ENCODE peak calls at places on chromosomes 11 and 22, in seven cellular contexts. One of them, this sample, is unnamed.

GRCh38 chr11:68550485-68550817 is 89.9 kb downstream of the PPP6R3 start:
- DNase-seq in AG04450: no peak
- DNase-seq in astrocyte of the spinal cord: no peak
- DNase-seq in WERI-Rb-1: no peak
- DNase-seq in progenitor cell of endocrine pancreas: no peak
- DNase-seq in BE2C: no peak
- DNase-seq in neural crest cell: no peak
- DNase-seq in this sample: no peak

GRCh38 chr11:1345752-1346513 is 36.5 kb upstream of the TOLLIP start:
- DNase-seq in AG04450: no peak
- DNase-seq in astrocyte of the spinal cord: no peak
- DNase-seq in WERI-Rb-1: no peak
- DNase-seq in progenitor cell of endocrine pancreas: no peak
- DNase-seq in BE2C: no peak
- DNase-seq in neural crest cell: no peak
- DNase-seq in this sample: no peak

GRCh38 chr22:40176921-40177737 is 596 bp upstream of the TNRC6B start:
- DNase-seq in AG04450: no peak
- DNase-seq in astrocyte of the spinal cord: peak; percentile 69
- DNase-seq in WERI-Rb-1: peak; percentile 65
- DNase-seq in progenitor cell of endocrine pancreas: no peak
- DNase-seq in BE2C: peak; percentile 60
- DNase-seq in neural crest cell: peak; percentile 10
- DNase-seq in this sample: no peak

GRCh38 chr11:70506658-70506970 is 108.3 kb downstream of the CTTN start:
- DNase-seq in AG04450: no peak
- DNase-seq in astrocyte of the spinal cord: no peak
- DNase-seq in WERI-Rb-1: no peak
- DNase-seq in progenitor cell of endocrine pancreas: no peak
- DNase-seq in BE2C: no peak
- DNase-seq in neural crest cell: no peak
- DNase-seq in this sample: no peak

GRCh38 chr22:35685731-35686130 is 31.9 kb upstream of the APOL5 start:
- DNase-seq in AG04450: no peak
- DNase-seq in astrocyte of the spinal cord: no peak
- DNase-seq in WERI-Rb-1: no peak
- DNase-seq in progenitor cell of endocrine pancreas: no peak
- DNase-seq in BE2C: no peak
- DNase-seq in neural crest cell: no peak
- DNase-seq in this sample: no peak

GRCh38 chr22:36585841-36586240 is 56.9 kb upstream of the EIF3D start:
- DNase-seq in AG04450: no peak
- DNase-seq in astrocyte of the spinal cord: no peak
- DNase-seq in WERI-Rb-1: no peak
- DNase-seq in progenitor cell of endocrine pancreas: no peak
- DNase-seq in BE2C: peak; percentile 72
- DNase-seq in neural crest cell: no peak
- DNase-seq in this sample: no peak

GRCh38 chr11:34274712-34275398 is 83.0 kb downstream of the ABTB2 start:
- DNase-seq in AG04450: peak; percentile 89
- DNase-seq in astrocyte of the spinal cord: peak; percentile 94
- DNase-seq in WERI-Rb-1: no peak
- DNase-seq in progenitor cell of endocrine pancreas: no peak
- DNase-seq in BE2C: peak; percentile 60
- DNase-seq in neural crest cell: no peak
- DNase-seq in this sample: no peak

GRCh38 chr11:19116315-19116970 is 525 bp upstream of the ZDHHC13 start:
- DNase-seq in AG04450: no peak
- DNase-seq in astrocyte of the spinal cord: no peak
- DNase-seq in WERI-Rb-1: no peak
- DNase-seq in progenitor cell of endocrine pancreas: no peak
- DNase-seq in BE2C: no peak
- DNase-seq in neural crest cell: no peak
- DNase-seq in this sample: no peak

GRCh38 chr11:48019230-48019584 is 38.8 kb downstream of the PTPRJ start:
- DNase-seq in AG04450: no peak
- DNase-seq in astrocyte of the spinal cord: no peak
- DNase-seq in WERI-Rb-1: peak; percentile 47
- DNase-seq in progenitor cell of endocrine pancreas: no peak
- DNase-seq in BE2C: no peak
- DNase-seq in neural crest cell: no peak
- DNase-seq in this sample: no peak

GRCh38 chr11:17580271-17580670 is 33.2 kb downstream of the OTOG start:
- DNase-seq in AG04450: no peak
- DNase-seq in astrocyte of the spinal cord: no peak
- DNase-seq in WERI-Rb-1: no peak
- DNase-seq in progenitor cell of endocrine pancreas: no peak
- DNase-seq in BE2C: no peak
- DNase-seq in neural crest cell: no peak
- DNase-seq in this sample: no peak

GRCh38 chr11:3220521-3221407 is 2.2 kb upstream of the MRGPRG start:
- DNase-seq in AG04450: no peak
- DNase-seq in astrocyte of the spinal cord: no peak
- DNase-seq in WERI-Rb-1: no peak
- DNase-seq in progenitor cell of endocrine pancreas: no peak
- DNase-seq in BE2C: no peak
- DNase-seq in neural crest cell: no peak
- DNase-seq in this sample: no peak

GRCh38 chr11:103673773-103674172 is 362.7 kb upstream of the DDI1 start:
- DNase-seq in AG04450: no peak
- DNase-seq in astrocyte of the spinal cord: peak; percentile 34
- DNase-seq in WERI-Rb-1: no peak
- DNase-seq in progenitor cell of endocrine pancreas: no peak
- DNase-seq in BE2C: no peak
- DNase-seq in neural crest cell: no peak
- DNase-seq in this sample: no peak

GRCh38 chr22:33539902-33540751 is 380.1 kb downstream of the LARGE1 start:
- DNase-seq in AG04450: no peak
- DNase-seq in astrocyte of the spinal cord: no peak
- DNase-seq in WERI-Rb-1: no peak
- DNase-seq in progenitor cell of endocrine pancreas: peak; percentile 22
- DNase-seq in BE2C: no peak
- DNase-seq in neural crest cell: no peak
- DNase-seq in this sample: no peak

GRCh38 chr22:27252282-27253049 is 549.1 kb downstream of the MN1 start:
- DNase-seq in AG04450: peak; percentile 23
- DNase-seq in astrocyte of the spinal cord: peak; percentile 88
- DNase-seq in WERI-Rb-1: no peak
- DNase-seq in progenitor cell of endocrine pancreas: no peak
- DNase-seq in BE2C: peak; percentile 32
- DNase-seq in neural crest cell: no peak
- DNase-seq in this sample: no peak

GRCh38 chr11:35247428-35247827 is 108.5 kb downstream of the CD44 start:
- DNase-seq in AG04450: no peak
- DNase-seq in astrocyte of the spinal cord: no peak
- DNase-seq in WERI-Rb-1: no peak
- DNase-seq in progenitor cell of endocrine pancreas: no peak
- DNase-seq in BE2C: no peak
- DNase-seq in neural crest cell: no peak
- DNase-seq in this sample: no peak

GRCh38 chr22:29353860-29354259 is 34.5 kb downstream of the AP1B1 start:
- DNase-seq in AG04450: no peak
- DNase-seq in astrocyte of the spinal cord: no peak
- DNase-seq in WERI-Rb-1: no peak
- DNase-seq in progenitor cell of endocrine pancreas: no peak
- DNase-seq in BE2C: no peak
- DNase-seq in neural crest cell: no peak
- DNase-seq in this sample: no peak

GRCh38 chr22:29359469-29359868 is 28.9 kb downstream of the AP1B1 start:
- DNase-seq in AG04450: no peak
- DNase-seq in astrocyte of the spinal cord: peak; percentile 76
- DNase-seq in WERI-Rb-1: peak; percentile 88
- DNase-seq in progenitor cell of endocrine pancreas: no peak
- DNase-seq in BE2C: peak; percentile 86
- DNase-seq in neural crest cell: peak; percentile 55
- DNase-seq in this sample: peak; percentile 50
- TF ChIP-seq CTCF in AG04450: peak; percentile 72
- TF ChIP-seq CTCF in astrocyte of the spinal cord: peak; percentile 88
- TF ChIP-seq CTCF in WERI-Rb-1: peak; percentile 94
- TF ChIP-seq CTCF in progenitor cell of endocrine pancreas: peak; percentile 51
- TF ChIP-seq CTCF in BE2C: peak; percentile 90
- TF ChIP-seq CTCF in neural crest cell: peak; percentile 65
- TF ChIP-seq CTCF in this sample: peak; percentile 75

DNA sequence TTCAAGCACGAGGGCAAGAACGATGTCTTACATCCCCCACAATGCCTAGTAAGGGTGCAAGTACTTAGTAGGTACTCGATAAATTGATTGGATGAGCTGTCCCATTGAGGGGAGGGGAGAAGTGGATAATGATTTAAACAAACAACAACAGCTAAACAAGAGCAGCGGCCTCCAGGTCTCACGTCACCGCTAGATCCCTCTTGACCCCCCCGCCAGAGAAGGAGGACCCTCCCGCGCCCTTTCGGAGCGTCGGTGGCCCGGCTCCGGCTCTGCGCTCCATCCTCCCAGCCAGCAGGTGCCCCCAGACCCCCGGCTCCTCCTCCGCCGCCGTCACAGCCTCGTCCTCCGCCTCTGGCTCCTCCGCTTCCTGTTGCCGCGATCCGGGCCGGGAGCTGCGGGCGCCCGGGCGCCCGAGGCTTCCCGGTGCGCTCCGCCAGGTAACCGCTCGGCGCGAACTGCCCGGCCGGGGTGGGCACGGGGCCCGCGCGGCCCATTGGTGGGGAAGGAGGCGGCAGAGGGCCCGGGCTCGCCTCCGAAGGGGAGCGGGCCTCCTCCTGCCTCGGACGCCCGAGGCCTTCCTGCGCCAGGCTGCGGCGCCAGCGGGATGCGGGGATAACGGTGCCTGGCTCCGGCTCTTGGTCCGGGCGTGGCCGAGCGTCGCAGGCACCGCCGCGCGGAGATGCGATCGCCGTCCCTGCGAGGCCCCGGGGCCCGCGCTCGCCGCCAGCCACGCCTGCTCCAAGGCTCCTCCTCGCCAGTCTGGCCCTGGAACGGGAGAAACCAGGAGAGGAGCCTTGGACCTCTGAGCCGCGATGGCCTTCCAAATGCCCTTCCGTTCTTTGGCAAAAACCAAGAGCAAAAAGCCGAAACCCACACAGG is at the start of gene TLCD5:
- DNase-seq in AG04450: no peak
- DNase-seq in astrocyte of the spinal cord: peak; percentile 71
- DNase-seq in WERI-Rb-1: peak; percentile 90
- DNase-seq in progenitor cell of endocrine pancreas: peak; percentile 70
- DNase-seq in BE2C: peak; percentile 92
- DNase-seq in neural crest cell: peak; percentile 75
- DNase-seq in this sample: no peak
- TF ChIP-seq CTCF in AG04450: peak; percentile 15
- TF ChIP-seq CTCF in astrocyte of the spinal cord: peak; percentile 24
- TF ChIP-seq CTCF in WERI-Rb-1: peak; percentile 18
- TF ChIP-seq CTCF in progenitor cell of endocrine pancreas: no peak
- TF ChIP-seq CTCF in BE2C: peak; percentile 16
- TF ChIP-seq CTCF in neural crest cell: peak; percentile 24
- TF ChIP-seq CTCF in this sample: peak; percentile 19

DNA sequence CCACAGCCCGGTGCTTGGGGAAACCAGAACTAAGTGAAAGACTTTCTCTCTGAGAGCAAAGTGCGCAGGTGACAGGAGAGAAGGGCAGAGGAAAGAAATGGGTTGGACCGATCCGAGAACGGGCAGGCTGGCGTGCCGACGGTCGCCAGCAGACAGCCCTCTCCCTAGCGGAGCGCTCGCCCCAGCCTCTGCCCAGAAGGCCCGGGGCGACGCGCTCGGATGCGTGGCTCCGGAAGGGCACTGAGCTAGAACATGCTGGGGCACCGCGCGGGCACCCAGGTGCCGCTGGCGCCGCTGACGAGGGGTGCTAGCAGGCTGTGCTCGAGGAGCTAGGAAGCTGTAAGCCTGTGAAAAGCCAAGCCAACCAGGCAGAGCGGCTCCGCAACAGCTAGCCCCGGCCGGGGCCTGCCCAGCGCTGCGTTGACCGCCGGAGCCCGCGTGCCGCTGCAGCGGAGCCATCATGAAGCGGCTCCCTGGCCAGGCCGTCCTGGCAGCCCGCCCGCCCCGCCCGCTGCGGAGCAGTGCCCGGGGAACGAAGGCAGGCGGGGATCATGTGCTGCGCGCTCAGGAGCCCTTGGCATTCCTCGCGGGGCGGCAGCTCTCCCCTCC is 22.1 kb upstream of the RRAS2 start:
- DNase-seq in AG04450: no peak
- DNase-seq in astrocyte of the spinal cord: peak; percentile 56
- DNase-seq in WERI-Rb-1: peak; percentile 37
- DNase-seq in progenitor cell of endocrine pancreas: peak; percentile 45
- DNase-seq in BE2C: peak; percentile 55
- DNase-seq in neural crest cell: peak; percentile 39
- DNase-seq in this sample: peak; percentile 38
- TF ChIP-seq CTCF in AG04450: no peak
- TF ChIP-seq CTCF in astrocyte of the spinal cord: no peak
- TF ChIP-seq CTCF in WERI-Rb-1: no peak
- TF ChIP-seq CTCF in progenitor cell of endocrine pancreas: no peak
- TF ChIP-seq CTCF in BE2C: no peak
- TF ChIP-seq CTCF in neural crest cell: no peak
- TF ChIP-seq CTCF in this sample: no peak

GRCh38 chr11:117437791-117438130 is 110.1 kb downstream of the CEP164 start:
- DNase-seq in AG04450: no peak
- DNase-seq in astrocyte of the spinal cord: no peak
- DNase-seq in WERI-Rb-1: no peak
- DNase-seq in progenitor cell of endocrine pancreas: no peak
- DNase-seq in BE2C: no peak
- DNase-seq in neural crest cell: no peak
- DNase-seq in this sample: no peak

GRCh38 chr11:117438371-117439000 is 110.8 kb downstream of the CEP164 start:
- DNase-seq in AG04450: no peak
- DNase-seq in astrocyte of the spinal cord: no peak
- DNase-seq in WERI-Rb-1: no peak
- DNase-seq in progenitor cell of endocrine pancreas: no peak
- DNase-seq in BE2C: no peak
- DNase-seq in neural crest cell: no peak
- DNase-seq in this sample: no peak

GRCh38 chr11:117437041-117437790 is 109.6 kb downstream of the CEP164 start:
- DNase-seq in AG04450: no peak
- DNase-seq in astrocyte of the spinal cord: no peak
- DNase-seq in WERI-Rb-1: no peak
- DNase-seq in progenitor cell of endocrine pancreas: no peak
- DNase-seq in BE2C: no peak
- DNase-seq in neural crest cell: no peak
- DNase-seq in this sample: no peak

GRCh38 chr11:117440258-117440657 is 112.6 kb downstream of the CEP164 start:
- DNase-seq in AG04450: no peak
- DNase-seq in astrocyte of the spinal cord: no peak
- DNase-seq in WERI-Rb-1: no peak
- DNase-seq in progenitor cell of endocrine pancreas: no peak
- DNase-seq in BE2C: no peak
- DNase-seq in neural crest cell: no peak
- DNase-seq in this sample: no peak

DNA sequence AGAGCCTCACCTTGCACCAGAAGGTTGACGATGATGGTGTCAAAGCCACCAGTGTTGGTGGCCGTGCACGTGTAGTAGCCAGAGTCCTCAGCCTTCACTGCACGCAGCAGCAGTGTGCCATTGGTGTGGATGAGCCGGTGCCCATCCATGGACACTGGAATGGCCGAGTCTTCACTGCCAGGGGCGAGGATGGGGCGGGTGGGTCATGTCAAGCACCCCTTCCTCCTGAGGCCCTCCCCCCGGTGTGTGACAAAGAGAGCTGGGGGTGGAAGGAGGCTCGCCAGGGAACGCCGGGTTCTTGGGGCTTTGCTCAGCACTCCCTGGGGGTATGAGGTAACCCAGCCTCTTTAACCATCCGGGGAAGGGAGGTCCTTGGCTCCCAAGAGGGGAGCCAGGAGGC is 111.6 kb downstream of the CEP164 start:
- DNase-seq in AG04450: no peak
- DNase-seq in astrocyte of the spinal cord: no peak
- DNase-seq in WERI-Rb-1: no peak
- DNase-seq in progenitor cell of endocrine pancreas: no peak
- DNase-seq in BE2C: no peak
- DNase-seq in neural crest cell: no peak
- DNase-seq in this sample: no peak
- TF ChIP-seq CTCF in AG04450: no peak
- TF ChIP-seq CTCF in astrocyte of the spinal cord: no peak
- TF ChIP-seq CTCF in WERI-Rb-1: no peak
- TF ChIP-seq CTCF in progenitor cell of endocrine pancreas: no peak
- TF ChIP-seq CTCF in BE2C: no peak
- TF ChIP-seq CTCF in neural crest cell: no peak
- TF ChIP-seq CTCF in this sample: no peak